ENCODE peak calls at places on chromosomes 13 and 19, in ten cellular contexts. O is IMR-90, J is mammary epithelial cell, Y is PC-3, L is K562, X is HCT116, Q is neuronal stem cell, N is GM23248, W is keratinocyte, B is PC-9. V is an unnamed sample.

GRCh38 chr19:45667620-45668341 is at the start of gene GIPR:
- DNase-seq in W (peak; percentile 80), X (peak; percentile 72), N (peak; percentile 72), Y (peak; percentile 70), J (peak; percentile 79), O (peak; percentile 38), B (peak; percentile 91), Q (no peak), L (peak; percentile 88), V (peak; percentile 89)

GRCh38 chr13:35552172-35552844 is 75.8 kb upstream of the MAB21L1 start:
- DNase-seq in B (peak; percentile 79), Y (peak; percentile 81), Q (no peak), W (peak; percentile 17), L (no peak), X (no peak), O (peak; percentile 34), J (peak; percentile 76), N (peak; percentile 45), V (no peak)

GRCh38 chr13:112325142-112325808 is 50.9 kb upstream of the SPACA7 start:
- DNase-seq in B (no peak), O (no peak), Y (no peak), X (no peak), L (no peak), J (no peak), N (no peak), Q (no peak), W (no peak), V (no peak)

GRCh38 chr13:35566340-35566739 is 89.9 kb upstream of the MAB21L1 start:
- DNase-seq in O (no peak), W (no peak), X (no peak), B (no peak), J (no peak), L (no peak), Y (no peak), N (no peak), Q (no peak), V (no peak)

GRCh38 chr13:94327318-94327717 is 152.2 kb downstream of the DCT start:
- DNase-seq in J (no peak), N (no peak), Q (no peak), L (no peak), B (no peak), Y (no peak), O (no peak), W (no peak), X (no peak), V (no peak)

GRCh38 chr19:18612772-18613588 is at the start of gene TMEM59L:
- DNase-seq in L (no peak), J (no peak), B (no peak), W (no peak), O (no peak), Q (no peak), X (no peak), Y (no peak), N (peak; percentile 40), V (no peak)

GRCh38 chr13:23588576-23589141 is 18.4 kb downstream of the TNFRSF19 start:
- DNase-seq in X (no peak), L (no peak), O (no peak), Y (no peak), Q (no peak), B (no peak), N (no peak), W (no peak), J (no peak), V (no peak)

GRCh38 chr13:33110713-33111413 is 94.6 kb downstream of the KL start:
- DNase-seq in X (no peak), N (peak; percentile 52), J (no peak), Q (no peak), B (no peak), O (peak; percentile 56), L (no peak), W (no peak), Y (no peak), V (peak; percentile 77)

GRCh38 chr13:110134801-110135200 is 172.2 kb downstream of the COL4A1 start:
- DNase-seq in B (no peak), X (no peak), W (no peak), O (no peak), L (no peak), Q (no peak), N (peak; percentile 35), J (no peak), Y (no peak), V (no peak)

GRCh38 chr19:57241181-57241580 is 749 bp downstream of the ZNF805 start:
- DNase-seq in Q (no peak), L (no peak), O (peak; percentile 37), W (no peak), J (peak; percentile 12), X (no peak), N (peak; percentile 57), B (no peak), Y (no peak), V (peak; percentile 65)

GRCh38 chr13:36965767-36966166 is 33.4 kb downstream of the ALG5 start:
- DNase-seq in N (peak; percentile 93), O (peak; percentile 90), W (peak; percentile 21), X (peak; percentile 15), B (peak; percentile 88), Q (no peak), L (no peak), J (peak; percentile 88), Y (peak; percentile 85), V (no peak)

GRCh38 chr13:62210951-62211350 is 795.3 kb upstream of the PCDH20 start:
- DNase-seq in W (no peak), Q (no peak), O (no peak), B (no peak), J (no peak), Y (no peak), N (no peak), L (no peak), X (no peak), V (no peak)

GRCh38 chr13:62205273-62205672 is 789.6 kb upstream of the PCDH20 start:
- DNase-seq in Q (no peak), N (no peak), X (no peak), O (no peak), Y (no peak), L (no peak), J (no peak), B (no peak), W (no peak), V (no peak)

GRCh38 chr13:62212246-62212645 is 796.6 kb upstream of the PCDH20 start:
- DNase-seq in O (no peak), B (no peak), J (no peak), W (no peak), N (no peak), Q (no peak), Y (no peak), L (no peak), X (no peak), V (no peak)

GRCh38 chr13:62209539-62209938 is 793.9 kb upstream of the PCDH20 start:
- DNase-seq in W (no peak), X (no peak), N (no peak), L (no peak), O (no peak), J (no peak), B (no peak), Y (no peak), Q (no peak), V (peak; percentile 97)

GRCh38 chr13:62207388-62207787 is 791.7 kb upstream of the PCDH20 start:
- DNase-seq in O (no peak), Q (no peak), L (no peak), X (no peak), W (no peak), N (no peak), J (no peak), B (no peak), Y (no peak), V (no peak)
- H3K9me3 ChIP-seq in O (no peaks in the 10 kb centered on the region), Q (no peaks in the 10 kb centered on the region), L (no peaks in the 10 kb centered on the region), X (peaks cover 2% of the 10 kb centered on the region), W (peaks cover 3% of the 10 kb centered on the region), N (no peaks in the 10 kb centered on the region), J (peaks cover 5% of the 10 kb centered on the region), B (no peaks in the 10 kb centered on the region), Y (no peaks in the 10 kb centered on the region), V (peaks cover 25% of the 10 kb centered on the region)

GRCh38 chr13:45242070-45242469 is 41.2 kb upstream of the KCTD4 start:
- DNase-seq in J (peak; percentile 57), L (no peak), Y (peak; percentile 12), N (peak; percentile 62), X (peak; percentile 15), W (no peak), B (no peak), O (peak; percentile 53), Q (no peak), V (no peak)
- H3K4me2 ChIP-seq in J (peak overlapping the region; percentile 67), L (no peak overlapping the region), Y (no peak overlapping the region), N (peak overlapping the region; percentile 71), X (peak overlapping the region; percentile 48), W (peak overlapping the region; percentile 77), B (no peak overlapping the region), O (peak overlapping the region; percentile 6), Q (no peak overlapping the region), V (no peak overlapping the region)

GRCh38 chr13:83879431-83880171 is 2.7 kb downstream of the SLITRK1 start:
- DNase-seq in W (no peak), J (peak; percentile 16), O (no peak), Q (no peak), L (no peak), Y (no peak), X (no peak), N (peak; percentile 12), B (no peak), V (no peak)
- H3K27me3 ChIP-seq in W (peaks cover 56% of the 10 kb centered on the region), J (peaks cover 43% of the 10 kb centered on the region), O (peaks cover 17% of the 10 kb centered on the region), Q (no peaks in the 10 kb centered on the region), L (no peaks in the 10 kb centered on the region), Y (no peaks in the 10 kb centered on the region), X (no peaks in the 10 kb centered on the region), N (peaks cover 47% of the 10 kb centered on the region), B (no peaks in the 10 kb centered on the region), V (no peaks in the 10 kb centered on the region)

GRCh38 chr19:12112238-12112637 is 27.9 kb downstream of the ZNF20 start:
- DNase-seq in J (no peak), X (no peak), Q (no peak), Y (no peak), W (no peak), B (no peak), L (no peak), O (no peak), N (no peak), V (peak; percentile 39)

GRCh38 chr19:12112701-12113100 is 27.4 kb downstream of the ZNF20 start:
- DNase-seq in N (no peak), Y (no peak), W (no peak), B (no peak), O (no peak), X (no peak), L (no peak), Q (no peak), J (no peak), V (peak; percentile 33)

GRCh38 chr19:12117203-12117970 is 22.8 kb downstream of the ZNF20 start:
- DNase-seq in J (no peak), Y (no peak), N (no peak), X (no peak), B (no peak), W (no peak), L (peak; percentile 15), O (no peak), Q (no peak), V (peak; percentile 12)

GRCh38 chr19:12111176-12111575 is 29.0 kb downstream of the ZNF20 start:
- DNase-seq in Q (no peak), Y (no peak), L (no peak), B (no peak), W (no peak), X (no peak), O (no peak), J (no peak), N (no peak), V (peak; percentile 17)

DNA sequence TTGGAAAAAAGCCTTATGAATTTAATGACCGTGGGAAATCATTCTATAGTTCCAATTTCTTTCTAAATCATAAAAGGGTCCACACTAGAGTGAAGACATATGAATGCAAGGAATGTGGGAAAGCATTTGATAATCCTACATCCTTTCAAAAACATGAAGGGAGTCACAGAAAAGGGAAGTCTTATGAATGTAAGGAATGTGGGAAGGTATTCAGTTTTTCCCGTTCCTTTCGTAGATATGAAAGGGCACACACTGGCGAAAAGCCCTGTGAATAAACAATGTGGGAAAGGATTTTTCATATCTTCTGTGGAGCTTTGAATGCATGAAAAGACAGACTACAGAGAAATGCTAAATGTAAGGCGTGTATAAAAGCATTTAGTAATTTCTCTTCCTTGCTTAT is 27.0 kb downstream of the ZNF20 start:
- DNase-seq in Y (no peak), O (no peak), N (no peak), W (no peak), X (no peak), B (no peak), Q (no peak), L (no peak), J (no peak), V (peak; percentile 29)
- H3K9me3 ChIP-seq in Y (peaks cover 36% of the 10 kb centered on the region), O (peaks cover 39% of the 10 kb centered on the region), N (no peaks in the 10 kb centered on the region), W (no peaks in the 10 kb centered on the region), X (peaks cover 9% of the 10 kb centered on the region), B (no peaks in the 10 kb centered on the region), Q (peaks cover 75% of the 10 kb centered on the region), L (peaks cover 25% of the 10 kb centered on the region), J (peaks cover 29% of the 10 kb centered on the region), V (peaks cover 33% of the 10 kb centered on the region)